ENCODE peak calls at places on chromosomes 12 and 14, in eight cellular contexts. N is transverse colon, W is astrocyte of the cerebellum, C is GM13977, I is uterus, Y is lower leg skin, R is neural progenitor cell, A is glutamatergic neuron. F is an unnamed sample.

GRCh38 chr12:109818900-109819500 is 14.2 kb downstream of the TRPV4 start:
- DNase-seq in N (no peak), W (no peak), C (no peak), I (no peak), Y (no peak), R (no peak), A (no peak), F (no peak)

GRCh38 chr12:120670667-120671066 is 16.3 kb upstream of the MLEC start:
- DNase-seq in N (no peak), W (no peak), C (no peak), I (no peak), Y (no peak), R (no peak), A (no peak), F (no peak)

GRCh38 chr14:37594238-37594915 is 672 bp downstream of the FOXA1 start:
- DNase-seq in N (peak), W (peak), C (peak), I (no peak), Y (no peak), R (peak), A (peak), F (no peak)

GRCh38 chr12:27781680-27782079 is 1.6 kb upstream of the MANSC4 start:
- DNase-seq in N (no peak), W (peak), C (no peak), I (no peak), Y (no peak), R (no peak), A (no peak), F (no peak)

GRCh38 chr14:104355101-104355691 is 216.8 kb downstream of the KIF26A start:
- DNase-seq in N (no peak), W (no peak), C (no peak), I (peak), Y (no peak), R (no peak), A (peak), F (no peak)

GRCh38 chr12:30395190-30395589 is 300.5 kb downstream of the IPO8 start:
- DNase-seq in N (no peak), W (no peak), C (no peak), I (no peak), Y (no peak), R (no peak), A (no peak), F (no peak)

GRCh38 chr12:132194556-132194955 is 50.3 kb downstream of the NOC4L start:
- DNase-seq in N (no peak), W (no peak), C (no peak), I (no peak), Y (no peak), R (no peak), A (no peak), F (no peak)

GRCh38 chr12:17642340-17642650 is 447.7 kb downstream of the RERGL start:
- DNase-seq in N (no peak), W (no peak), C (no peak), I (no peak), Y (no peak), R (no peak), A (no peak), F (no peak)

GRCh38 chr12:112468041-112468440 is 49.3 kb downstream of the PTPN11 start:
- DNase-seq in N (no peak), W (no peak), C (no peak), I (no peak), Y (no peak), R (no peak), A (peak), F (no peak)

GRCh38 chr12:75977952-75978671 is 53.5 kb downstream of the PHLDA1 start:
- DNase-seq in N (peak), W (peak), C (peak), I (peak), Y (peak), R (no peak), A (no peak), F (peak)

GRCh38 chr12:58487280-58488141 is 432.8 kb downstream of the LRIG3 start:
- DNase-seq in N (no peak), W (peak), C (peak), I (no peak), Y (no peak), R (no peak), A (no peak), F (no peak)

GRCh38 chr14:61925043-61925442 is 162.8 kb downstream of the SNAPC1 start:
- DNase-seq in N (no peak), W (peak), C (peak), I (no peak), Y (no peak), R (peak), A (no peak), F (peak)

GRCh38 chr14:99781853-99782610 is 11.2 kb upstream of the EML1 start:
- DNase-seq in N (no peak), W (no peak), C (no peak), I (no peak), Y (no peak), R (no peak), A (no peak), F (no peak)

GRCh38 chr12:4118017-4118510 is 155.5 kb upstream of the CCND2 start:
- DNase-seq in N (peak), W (no peak), C (peak), I (peak), Y (no peak), R (no peak), A (no peak), F (peak)

GRCh38 chr14:93207468-93208308 is 632 bp downstream of the UBR7 start:
- DNase-seq in N (no peak), W (no peak), C (peak), I (peak), Y (no peak), R (peak), A (peak), F (peak)

GRCh38 chr14:50318031-50318626 is 6.0 kb downstream of the DMAC2L start:
- DNase-seq in N (no peak), W (no peak), C (no peak), I (no peak), Y (no peak), R (peak), A (no peak), F (no peak)

GRCh38 chr12:84131076-84131475 is 781.5 kb downstream of the SLC6A15 start:
- DNase-seq in N (no peak), W (peak), C (no peak), I (no peak), Y (no peak), R (no peak), A (no peak), F (no peak)

GRCh38 chr12:78209851-78210493 is 379.3 kb downstream of the NAV3 start:
- DNase-seq in N (no peak), W (peak), C (no peak), I (no peak), Y (no peak), R (no peak), A (peak), F (no peak)

GRCh38 chr14:95862243-95862642 is 14.4 kb upstream of the TUNAR start:
- DNase-seq in N (no peak), W (no peak), C (no peak), I (no peak), Y (no peak), R (peak), A (no peak), F (no peak)

GRCh38 chr12:79988368-79988767 is 53.5 kb upstream of the PPP1R12A start:
- DNase-seq in N (no peak), W (no peak), C (no peak), I (no peak), Y (no peak), R (no peak), A (no peak), F (no peak)

GRCh38 chr14:102776761-102777710 is at the start of gene TRAF3:
- DNase-seq in N (peak), W (peak), C (peak), I (peak), Y (no peak), R (peak), A (peak), F (peak)

GRCh38 chr14:23217621-23218020 is 20.1 kb upstream of the RNF212B start:
- DNase-seq in N (no peak), W (no peak), C (no peak), I (no peak), Y (no peak), R (no peak), A (no peak), F (no peak)

GRCh38 chr12:55974308-55974724 is 438 bp downstream of the RAB5B start:
- DNase-seq in N (peak), W (no peak), C (peak), I (no peak), Y (no peak), R (no peak), A (peak), F (peak)

GRCh38 chr14:104800600-104801283 is at the start of gene ZBTB42:
- DNase-seq in N (peak), W (no peak), C (peak), I (peak), Y (no peak), R (peak), A (peak), F (peak)

GRCh38 chr12:124737040-124737419 is 126.6 kb downstream of the SCARB1 start:
- DNase-seq in N (no peak), W (no peak), C (no peak), I (no peak), Y (no peak), R (no peak), A (no peak), F (no peak)

GRCh38 chr14:37172936-37173613 is 669 bp upstream of the SLC25A21 start:
- DNase-seq in N (no peak), W (no peak), C (no peak), I (no peak), Y (no peak), R (no peak), A (no peak), F (no peak)

GRCh38 chr12:68905731-68906130 is 27.2 kb downstream of the CPM start:
- DNase-seq in N (no peak), W (no peak), C (no peak), I (no peak), Y (no peak), R (no peak), A (no peak), F (no peak)

GRCh38 chr12:25041006-25041741 is 92.3 kb upstream of the BCAT1 start:
- DNase-seq in N (no peak), W (no peak), C (no peak), I (no peak), Y (no peak), R (no peak), A (no peak), F (no peak)

GRCh38 chr14:75018684-75019083 is 16.0 kb downstream of the EIF2B2 start:
- DNase-seq in N (peak), W (no peak), C (no peak), I (no peak), Y (no peak), R (no peak), A (no peak), F (no peak)

GRCh38 chr12:93943766-93944165 is 204.6 kb upstream of the PLXNC1 start:
- DNase-seq in N (no peak), W (no peak), C (no peak), I (no peak), Y (peak), R (no peak), A (no peak), F (no peak)

GRCh38 chr12:93944196-93944595 is 204.2 kb upstream of the PLXNC1 start:
- DNase-seq in N (no peak), W (no peak), C (no peak), I (no peak), Y (no peak), R (no peak), A (no peak), F (no peak)

GRCh38 chr12:93946542-93947150 is 201.7 kb upstream of the PLXNC1 start:
- DNase-seq in N (no peak), W (peak), C (no peak), I (no peak), Y (no peak), R (no peak), A (no peak), F (no peak)

GRCh38 chr12:93950321-93950720 is 198.1 kb upstream of the PLXNC1 start:
- DNase-seq in N (no peak), W (no peak), C (no peak), I (no peak), Y (no peak), R (no peak), A (no peak), F (no peak)

DNA sequence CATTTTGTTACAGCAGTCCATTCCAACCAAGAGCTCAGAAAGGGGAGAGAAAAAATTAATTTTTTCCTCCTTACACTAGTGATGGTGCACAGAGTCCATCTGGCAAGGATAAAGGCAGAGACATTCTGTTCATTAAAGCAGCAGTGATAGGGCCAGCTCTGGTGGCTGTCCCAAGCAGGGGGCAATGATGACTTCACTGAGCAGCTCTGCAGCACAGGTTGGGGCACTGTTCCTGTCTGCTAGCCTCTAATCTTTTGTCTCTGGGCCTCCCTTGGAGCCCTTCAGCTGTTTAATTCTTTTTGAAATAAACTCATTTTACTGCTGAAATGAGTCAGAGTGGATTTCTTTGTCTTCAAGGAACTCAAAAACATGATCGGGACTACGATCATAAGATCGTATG is 200.9 kb upstream of the PLXNC1 start:
- DNase-seq in N (no peak), W (no peak), C (no peak), I (no peak), Y (no peak), R (no peak), A (no peak), F (no peak)
- TF ChIP-seq CTCF in N (no peak), W (no peak), C (no peak), I (no peak), Y (no peak), R (no peak), A (no peak), F (no peak)

DNA sequence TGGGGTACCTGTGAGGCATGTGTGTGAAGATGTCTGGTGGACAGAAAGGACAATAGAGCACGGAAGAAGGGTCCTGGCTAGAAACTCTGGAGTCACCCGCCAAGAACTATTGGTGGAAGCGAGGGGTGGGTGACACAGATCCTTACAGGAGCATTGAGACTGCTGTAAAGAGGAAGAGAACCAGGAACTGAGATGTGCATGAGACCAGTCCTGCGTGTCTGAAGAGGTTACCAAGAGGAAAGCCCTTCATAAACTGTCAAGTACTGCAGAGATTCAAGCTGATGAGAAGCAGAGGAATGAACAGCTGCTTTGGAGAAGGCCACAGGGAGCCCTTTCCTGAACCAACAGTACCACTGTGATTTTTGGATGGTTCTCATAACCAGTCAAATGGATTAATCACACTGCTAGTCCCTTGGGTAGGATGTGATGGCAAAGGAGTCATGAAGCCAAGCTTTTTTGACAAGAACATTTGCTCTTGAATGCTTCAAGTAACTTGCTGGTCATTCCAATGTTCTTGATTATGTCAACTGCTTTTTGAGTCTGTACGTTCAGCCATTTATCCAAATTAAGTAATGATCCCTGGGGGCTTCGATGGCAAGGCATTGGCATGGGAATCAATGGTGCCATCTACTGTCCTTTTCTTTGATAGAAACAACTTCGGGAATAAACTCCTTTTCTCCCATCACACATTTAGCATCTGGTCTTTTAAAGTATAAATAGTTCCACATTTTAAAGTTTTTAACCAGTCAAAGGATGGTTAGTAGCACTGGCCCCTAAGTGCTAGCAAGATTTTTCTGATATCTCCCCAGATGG is 42.9 kb downstream of the GPR135 start:
- DNase-seq in N (no peak), W (no peak), C (no peak), I (no peak), Y (no peak), R (peak), A (no peak), F (no peak)
- TF ChIP-seq CTCF in N (no peak), W (no peak), C (peak), I (no peak), Y (no peak), R (peak), A (no peak), F (peak)

GRCh38 chr14:76051717-76052459 is 66.3 kb downstream of the IFT43 start:
- DNase-seq in N (no peak), W (no peak), C (no peak), I (no peak), Y (no peak), R (no peak), A (no peak), F (no peak)

GRCh38 chr14:76055330-76055729 is 69.8 kb downstream of the IFT43 start:
- DNase-seq in N (no peak), W (no peak), C (no peak), I (no peak), Y (no peak), R (no peak), A (no peak), F (no peak)

GRCh38 chr14:76053576-76054369 is 68.2 kb downstream of the IFT43 start:
- DNase-seq in N (no peak), W (no peak), C (no peak), I (no peak), Y (no peak), R (no peak), A (no peak), F (no peak)

GRCh38 chr14:76050250-76050649 is 64.7 kb downstream of the IFT43 start:
- DNase-seq in N (no peak), W (no peak), C (no peak), I (no peak), Y (no peak), R (no peak), A (no peak), F (no peak)

DNA sequence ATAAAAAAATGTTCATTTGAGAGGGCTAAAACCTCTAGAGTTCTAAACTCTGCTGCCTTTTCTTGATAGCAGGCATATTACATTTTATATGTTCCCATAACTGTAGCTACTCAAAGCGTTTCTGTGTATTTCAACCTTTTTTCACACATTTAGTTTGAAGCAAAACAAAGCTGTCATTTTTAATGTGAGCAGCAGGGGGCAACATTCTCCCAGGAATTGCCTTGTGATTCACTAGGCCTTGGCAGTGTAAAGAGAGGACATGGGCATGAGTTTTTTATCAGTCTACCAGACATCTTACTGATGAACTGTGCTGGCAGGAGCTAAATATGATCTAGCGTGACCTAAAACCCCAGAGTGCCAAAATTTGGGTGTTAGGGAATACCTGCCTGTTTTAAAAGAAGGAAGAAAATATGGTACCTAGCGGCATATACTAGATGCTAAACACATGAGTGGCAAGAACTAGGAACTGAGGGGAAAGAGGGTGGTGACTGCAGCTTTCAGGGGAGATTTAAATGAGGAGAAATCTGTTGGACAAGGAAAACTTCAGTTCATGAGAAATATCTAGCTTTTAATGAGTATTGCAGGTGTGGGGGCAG is 65.3 kb downstream of the IFT43 start:
- DNase-seq in N (peak), W (peak), C (peak), I (peak), Y (peak), R (peak), A (peak), F (peak)
- TF ChIP-seq CTCF in N (peak), W (peak), C (peak), I (peak), Y (no peak), R (peak), A (peak), F (peak)

GRCh38 chr12:53061404-53062010 is 11.6 kb downstream of the TNS2 start:
- DNase-seq in N (peak), W (no peak), C (no peak), I (peak), Y (peak), R (peak), A (no peak), F (no peak)
- TF ChIP-seq CTCF in N (no peak), W (peak), C (peak), I (no peak), Y (no peak), R (peak), A (no peak), F (no peak)